ENCODE peak calls at places on chromosomes 1 and 21, in five cellular contexts. U is ecto neural progenitor cell, Q is lower lobe of right lung, A is left cardiac atrium, E is IMR-90. I is an unnamed sample.

GRCh38 chr1:187469836-187470235 is 641.1 kb downstream of the PLA2G4A start:
- DNase-seq in E (no peak), Q (no peak), U (no peak), A (no peak), I (no peak)

GRCh38 chr1:117613969-117614865 is 8.4 kb downstream of the TENT5C start:
- DNase-seq in U (no peak), Q (no peak), E (no peak), A (no peak), I (no peak)

GRCh38 chr1:92804721-92805169 is 19.8 kb upstream of the EVI5 start:
- DNase-seq in A (peak), Q (peak), U (no peak), E (peak), I (peak)

GRCh38 chr1:43247256-43247921 is 22.4 kb upstream of the TMEM125 start:
- DNase-seq in A (no peak), E (no peak), U (no peak), Q (no peak), I (no peak)

GRCh38 chr1:190001187-190001586 is 476.5 kb downstream of the BRINP3 start:
- DNase-seq in A (no peak), E (peak), Q (no peak), U (no peak), I (no peak)

GRCh38 chr1:23694371-23694770 is 2.8 kb downstream of the RPL11 start:
- DNase-seq in A (no peak), E (no peak), U (no peak), Q (no peak), I (no peak)

GRCh38 chr1:15198684-15199083 is 45.1 kb downstream of the TMEM51 start:
- DNase-seq in Q (no peak), E (no peak), U (no peak), A (no peak), I (no peak)

GRCh38 chr1:247131236-247131635 is 27.1 kb upstream of the ZNF669 start:
- DNase-seq in E (no peak), U (no peak), A (no peak), Q (no peak), I (no peak)

GRCh38 chr1:43439781-43440180 is 13.9 kb downstream of the HYI start:
- DNase-seq in E (no peak), Q (no peak), A (no peak), U (no peak), I (no peak)

GRCh38 chr1:98342556-98342955 is 319.0 kb upstream of the SNX7 start:
- DNase-seq in U (no peak), Q (no peak), A (no peak), E (peak), I (no peak)

GRCh38 chr1:164739189-164739588 is 180.2 kb downstream of the PBX1 start:
- DNase-seq in A (no peak), Q (no peak), E (no peak), U (no peak), I (no peak)

GRCh38 chr1:71593523-71593922 is 512.7 kb upstream of the ZRANB2 start:
- DNase-seq in Q (no peak), A (no peak), E (peak), U (no peak), I (no peak)

GRCh38 chr21:43994646-43995045 is 17.5 kb upstream of the TRAPPC10 start:
- DNase-seq in E (no peak), U (no peak), A (no peak), Q (peak), I (peak)

GRCh38 chr1:109876617-109877319 is 33.9 kb upstream of the CSF1 start:
- DNase-seq in U (no peak), E (peak), Q (no peak), A (no peak), I (no peak)

GRCh38 chr1:119132179-119132578 is 8.3 kb downstream of the WARS2 start:
- DNase-seq in U (no peak), E (no peak), Q (no peak), A (no peak), I (peak)

GRCh38 chr1:117565745-117566455 is 39.9 kb upstream of the TENT5C start:
- DNase-seq in Q (no peak), U (peak), A (no peak), E (no peak), I (no peak)

GRCh38 chr1:150409504-150410362 is 45.8 kb downstream of the RPRD2 start:
- DNase-seq in E (no peak), A (no peak), Q (peak), U (no peak), I (peak)

GRCh38 chr1:36988311-36988710 is 46.0 kb downstream of the GRIK3 start:
- DNase-seq in A (no peak), U (no peak), E (no peak), Q (peak), I (peak)

GRCh38 chr1:6724517-6725141 is 23.0 kb upstream of the DNAJC11 start:
- DNase-seq in Q (no peak), A (no peak), E (peak), U (no peak), I (no peak)

GRCh38 chr1:230052018-230052417 is 15.0 kb upstream of the GALNT2 start:
- DNase-seq in U (no peak), Q (no peak), E (no peak), A (no peak), I (no peak)

GRCh38 chr1:154316704-154317103 is 4.2 kb upstream of the AQP10 start:
- DNase-seq in A (no peak), Q (no peak), U (no peak), E (no peak), I (no peak)

GRCh38 chr1:229661022-229661877 is 35.2 kb downstream of the URB2 start:
- DNase-seq in Q (peak), A (peak), E (peak), U (peak), I (peak)

GRCh38 chr1:199226163-199226562 is 587.3 kb downstream of the PTPRC start:
- DNase-seq in Q (no peak), A (no peak), U (no peak), E (peak), I (no peak)

GRCh38 chr1:193754732-193755427 is 568.5 kb upstream of the B3GALT2 start:
- DNase-seq in Q (no peak), A (no peak), E (no peak), U (no peak), I (no peak)

GRCh38 chr1:221430133-221430960 is 311.5 kb downstream of the DUSP10 start:
- DNase-seq in E (peak), U (no peak), Q (no peak), A (no peak), I (no peak)

GRCh38 chr1:109243860-109244552 is 5.3 kb upstream of the CELSR2 start:
- DNase-seq in Q (no peak), U (no peak), E (no peak), A (no peak), I (no peak)

GRCh38 chr1:154348429-154349076 is 23.2 kb downstream of the ATP8B2 start:
- DNase-seq in E (no peak), U (no peak), A (no peak), Q (no peak), I (no peak)

GRCh38 chr21:45892156-45892919 is 89.2 kb upstream of the COL6A1 start:
- DNase-seq in Q (peak), E (no peak), U (no peak), A (peak), I (peak)

GRCh38 chr21:41364308-41364707 is 2.5 kb downstream of the MX2 start:
- DNase-seq in E (no peak), U (no peak), Q (no peak), A (no peak), I (no peak)

GRCh38 chr1:42703888-42704464 is 21.8 kb downstream of the YBX1 start:
- DNase-seq in U (no peak), E (no peak), A (no peak), Q (no peak), I (no peak)

GRCh38 chr1:154416496-154417337 is 11.6 kb downstream of the IL6R start:
- DNase-seq in A (no peak), Q (peak), E (no peak), U (no peak), I (no peak)

GRCh38 chr1:103326595-103326994 is 198.9 kb upstream of the RNPC3 start:
- DNase-seq in A (no peak), Q (no peak), E (no peak), U (no peak), I (no peak)

GRCh38 chr1:167057297-167057688 is 32.9 kb downstream of the GPA33 start:
- DNase-seq in Q (no peak), U (peak), A (no peak), E (peak), I (no peak)